ENCODE peak calls at places on chromosomes 2 and 18, in eight cellular contexts. D, U, T, A, C, H, G and Y are unnamed samples.

GRCh38 chr18:14927701-14928100 is 179.7 kb downstream of the ANKRD30B start:
- DNase-seq in D (no peak), U (no peak), T (no peak), A (no peak), C (no peak), H (no peak), G (no peak), Y (no peak)

GRCh38 chr2:39156107-39156506 is 35.3 kb upstream of the SOS1 start:
- DNase-seq in D (no peak), U (no peak), T (no peak), A (no peak), C (no peak), H (peak), G (no peak), Y (no peak)

GRCh38 chr2:123840016-123840415 is 185.1 kb upstream of the CNTNAP5 start:
- DNase-seq in D (no peak), U (no peak), T (no peak), A (no peak), C (no peak), H (no peak), G (no peak), Y (no peak)

GRCh38 chr18:54247488-54248175 is 21.7 kb upstream of the POLI start:
- DNase-seq in D (no peak), U (no peak), T (no peak), A (peak), C (no peak), H (no peak), G (no peak), Y (no peak)

GRCh38 chr18:77065221-77065981 is 67.2 kb downstream of the MBP start:
- DNase-seq in D (peak), U (no peak), T (no peak), A (no peak), C (no peak), H (peak), G (no peak), Y (no peak)

GRCh38 chr2:33597026-33597425 is 2.1 kb downstream of the FAM98A start:
- DNase-seq in D (no peak), U (no peak), T (no peak), A (no peak), C (no peak), H (no peak), G (no peak), Y (no peak)

GRCh38 chr18:63707816-63708215 is 5.1 kb downstream of the SERPINB11 start:
- DNase-seq in D (no peak), U (no peak), T (no peak), A (no peak), C (no peak), H (no peak), G (no peak), Y (no peak)

GRCh38 chr2:241302759-241303651 is 12.5 kb downstream of the HDLBP start:
- DNase-seq in D (no peak), U (no peak), T (no peak), A (no peak), C (no peak), H (no peak), G (no peak), Y (no peak)

GRCh38 chr2:103219398-103219797 is 457.6 kb downstream of the TMEM182 start:
- DNase-seq in D (no peak), U (no peak), T (no peak), A (no peak), C (no peak), H (no peak), G (no peak), Y (no peak)

GRCh38 chr2:179927041-179927440 is 65.6 kb upstream of the ZNF385B start:
- DNase-seq in D (no peak), U (no peak), T (no peak), A (no peak), C (no peak), H (peak), G (no peak), Y (no peak)

GRCh38 chr2:21034972-21035279 is 8.9 kb downstream of the APOB start:
- DNase-seq in D (no peak), U (no peak), T (no peak), A (no peak), C (no peak), H (no peak), G (no peak), Y (no peak)

GRCh38 chr2:189798312-189799029 is 14.2 kb downstream of the PMS1 start:
- DNase-seq in D (no peak), U (no peak), T (no peak), A (peak), C (no peak), H (peak), G (no peak), Y (no peak)

GRCh38 chr2:154375625-154376020 is 322.9 kb upstream of the KCNJ3 start:
- DNase-seq in D (no peak), U (peak), T (no peak), A (peak), C (no peak), H (peak), G (peak), Y (no peak)